ENCODE peak calls at places on chromosomes 6 and 20, in four cellular contexts. B, E, Y and P are unnamed samples.

GRCh38 chr6:12331951-12332749 is 42.0 kb downstream of the EDN1 start:
- DNase-seq in B (peak), E (no peak), Y (no peak), P (no peak)

GRCh38 chr6:135159531-135159930 is 21.6 kb upstream of the MYB start:
- DNase-seq in B (no peak), E (no peak), Y (peak), P (no peak)

GRCh38 chr6:122696853-122697252 is 82.7 kb upstream of the FABP7 start:
- DNase-seq in B (peak), E (no peak), Y (peak), P (no peak)

GRCh38 chr6:132730560-132730959 is 16.7 kb upstream of the VNN1 start:
- DNase-seq in B (peak), E (no peak), Y (peak), P (no peak)

GRCh38 chr6:98944598-98945011 is 3.1 kb downstream of the FBXL4 start:
- DNase-seq in B (peak), E (no peak), Y (peak), P (no peak)

GRCh38 chr6:12356983-12357972 is 67.1 kb downstream of the EDN1 start:
- DNase-seq in B (no peak), E (no peak), Y (no peak), P (no peak)

GRCh38 chr20:34874094-34874654 is 1.5 kb upstream of the GGT7 start:
- DNase-seq in B (peak), E (peak), Y (peak), P (no peak)

GRCh38 chr20:44065401-44066340 is 121.3 kb downstream of the JPH2 start:
- DNase-seq in B (no peak), E (peak), Y (no peak), P (no peak)

GRCh38 chr6:45801471-45802289 is 214.0 kb downstream of the CLIC5 start:
- DNase-seq in B (no peak), E (no peak), Y (no peak), P (no peak)

GRCh38 chr6:105753184-105754097 is 332.7 kb upstream of the PRDM1 start:
- DNase-seq in B (peak), E (no peak), Y (no peak), P (no peak)